ENCODE peak calls at places on chromosome 13, in ten cellular contexts. One of them, this sample, is unnamed.

GRCh38 chr13:23987331-23987730 is 90.0 kb upstream of the C1QTNF9B start:
- DNase-seq in tibial artery: no peak
- DNase-seq in activated CD4-positive, alpha-beta T cell treated with anti-CD3 and anti-CD28 coated beads, Interleukin-2, amount 10 ng/mL, durations not matched to agents 7 days and 5 days: no peak
- DNase-seq in DMS79: no peak
- DNase-seq in GM10248: no peak
- DNase-seq in thoracic aorta: no peak
- DNase-seq in ascending aorta: no peak
- DNase-seq in stimulated activated CD4-positive, alpha-beta T cell treated with anti-CD3 and anti-CD28 coated beads, Interleukin-4, amount 100 ng/mL, for 24 hours: no peak
- DNase-seq in prostate gland: no peak
- DNase-seq in AML-193: no peak
- DNase-seq in this sample: no peak

GRCh38 chr13:48708764-48709163 is 55.0 kb downstream of the CYSLTR2 start:
- DNase-seq in stimulated activated CD4-positive, alpha-beta T cell treated with anti-CD3 and anti-CD28 coated beads, Interleukin-4, amount 100 ng/mL, for 24 hours: no peak
- DNase-seq in GM10248: no peak
- DNase-seq in thoracic aorta: no peak
- DNase-seq in prostate gland: no peak
- DNase-seq in ascending aorta: no peak
- DNase-seq in AML-193: no peak
- DNase-seq in activated CD4-positive, alpha-beta T cell treated with anti-CD3 and anti-CD28 coated beads, Interleukin-2, amount 10 ng/mL, durations not matched to agents 7 days and 5 days: no peak
- DNase-seq in tibial artery: no peak
- DNase-seq in DMS79: no peak
- DNase-seq in this sample: no peak

GRCh38 chr13:100721885-100722512 is 47.4 kb upstream of the TMTC4 start:
- DNase-seq in activated CD4-positive, alpha-beta T cell treated with anti-CD3 and anti-CD28 coated beads, Interleukin-2, amount 10 ng/mL, durations not matched to agents 7 days and 5 days: peak
- DNase-seq in prostate gland: peak
- DNase-seq in tibial artery: peak
- DNase-seq in AML-193: peak
- DNase-seq in DMS79: peak
- DNase-seq in thoracic aorta: no peak
- DNase-seq in GM10248: peak
- DNase-seq in ascending aorta: no peak
- DNase-seq in stimulated activated CD4-positive, alpha-beta T cell treated with anti-CD3 and anti-CD28 coated beads, Interleukin-4, amount 100 ng/mL, for 24 hours: peak
- DNase-seq in this sample: peak

GRCh38 chr13:58531614-58532013 is 900.1 kb downstream of the PCDH17 start:
- DNase-seq in thoracic aorta: no peak
- DNase-seq in tibial artery: no peak
- DNase-seq in GM10248: no peak
- DNase-seq in activated CD4-positive, alpha-beta T cell treated with anti-CD3 and anti-CD28 coated beads, Interleukin-2, amount 10 ng/mL, durations not matched to agents 7 days and 5 days: no peak
- DNase-seq in stimulated activated CD4-positive, alpha-beta T cell treated with anti-CD3 and anti-CD28 coated beads, Interleukin-4, amount 100 ng/mL, for 24 hours: no peak
- DNase-seq in DMS79: no peak
- DNase-seq in prostate gland: no peak
- DNase-seq in AML-193: no peak
- DNase-seq in ascending aorta: no peak
- DNase-seq in this sample: no peak

GRCh38 chr13:79246575-79246949 is 159.5 kb downstream of the RBM26 start:
- DNase-seq in stimulated activated CD4-positive, alpha-beta T cell treated with anti-CD3 and anti-CD28 coated beads, Interleukin-4, amount 100 ng/mL, for 24 hours: no peak
- DNase-seq in ascending aorta: no peak
- DNase-seq in tibial artery: no peak
- DNase-seq in AML-193: peak
- DNase-seq in DMS79: peak
- DNase-seq in activated CD4-positive, alpha-beta T cell treated with anti-CD3 and anti-CD28 coated beads, Interleukin-2, amount 10 ng/mL, durations not matched to agents 7 days and 5 days: no peak
- DNase-seq in GM10248: no peak
- DNase-seq in thoracic aorta: no peak
- DNase-seq in prostate gland: no peak
- DNase-seq in this sample: peak

GRCh38 chr13:108020027-108020426 is 195.3 kb downstream of the LIG4 start:
- DNase-seq in activated CD4-positive, alpha-beta T cell treated with anti-CD3 and anti-CD28 coated beads, Interleukin-2, amount 10 ng/mL, durations not matched to agents 7 days and 5 days: no peak
- DNase-seq in AML-193: no peak
- DNase-seq in tibial artery: no peak
- DNase-seq in thoracic aorta: no peak
- DNase-seq in DMS79: no peak
- DNase-seq in GM10248: no peak
- DNase-seq in prostate gland: no peak
- DNase-seq in stimulated activated CD4-positive, alpha-beta T cell treated with anti-CD3 and anti-CD28 coated beads, Interleukin-4, amount 100 ng/mL, for 24 hours: no peak
- DNase-seq in ascending aorta: no peak
- DNase-seq in this sample: no peak

GRCh38 chr13:35840991-35841604 is 290.1 kb downstream of the DCLK1 start:
- DNase-seq in DMS79: no peak
- DNase-seq in activated CD4-positive, alpha-beta T cell treated with anti-CD3 and anti-CD28 coated beads, Interleukin-2, amount 10 ng/mL, durations not matched to agents 7 days and 5 days: no peak
- DNase-seq in thoracic aorta: no peak
- DNase-seq in AML-193: no peak
- DNase-seq in stimulated activated CD4-positive, alpha-beta T cell treated with anti-CD3 and anti-CD28 coated beads, Interleukin-4, amount 100 ng/mL, for 24 hours: no peak
- DNase-seq in ascending aorta: no peak
- DNase-seq in GM10248: no peak
- DNase-seq in tibial artery: no peak
- DNase-seq in prostate gland: no peak
- DNase-seq in this sample: no peak

GRCh38 chr13:95494082-95494681 is 58.3 kb upstream of the CLDN10 start:
- DNase-seq in prostate gland: peak
- DNase-seq in tibial artery: no peak
- DNase-seq in thoracic aorta: no peak
- DNase-seq in AML-193: peak
- DNase-seq in stimulated activated CD4-positive, alpha-beta T cell treated with anti-CD3 and anti-CD28 coated beads, Interleukin-4, amount 100 ng/mL, for 24 hours: peak
- DNase-seq in DMS79: peak
- DNase-seq in ascending aorta: no peak
- DNase-seq in activated CD4-positive, alpha-beta T cell treated with anti-CD3 and anti-CD28 coated beads, Interleukin-2, amount 10 ng/mL, durations not matched to agents 7 days and 5 days: peak
- DNase-seq in GM10248: peak
- DNase-seq in this sample: peak

GRCh38 chr13:21061077-21061945 is at the start of gene LATS2:
- DNase-seq in prostate gland: peak
- DNase-seq in GM10248: peak
- DNase-seq in stimulated activated CD4-positive, alpha-beta T cell treated with anti-CD3 and anti-CD28 coated beads, Interleukin-4, amount 100 ng/mL, for 24 hours: peak
- DNase-seq in activated CD4-positive, alpha-beta T cell treated with anti-CD3 and anti-CD28 coated beads, Interleukin-2, amount 10 ng/mL, durations not matched to agents 7 days and 5 days: peak
- DNase-seq in DMS79: no peak
- DNase-seq in ascending aorta: peak
- DNase-seq in AML-193: peak
- DNase-seq in thoracic aorta: peak
- DNase-seq in tibial artery: peak
- DNase-seq in this sample: peak

GRCh38 chr13:64074989-64075474 is 2659.4 kb upstream of the PCDH20 start:
- DNase-seq in ascending aorta: no peak
- DNase-seq in DMS79: no peak
- DNase-seq in prostate gland: no peak
- DNase-seq in activated CD4-positive, alpha-beta T cell treated with anti-CD3 and anti-CD28 coated beads, Interleukin-2, amount 10 ng/mL, durations not matched to agents 7 days and 5 days: no peak
- DNase-seq in AML-193: no peak
- DNase-seq in stimulated activated CD4-positive, alpha-beta T cell treated with anti-CD3 and anti-CD28 coated beads, Interleukin-4, amount 100 ng/mL, for 24 hours: no peak
- DNase-seq in GM10248: no peak
- DNase-seq in tibial artery: no peak
- DNase-seq in thoracic aorta: no peak
- DNase-seq in this sample: peak

GRCh38 chr13:106177146-106177545 is 358.3 kb downstream of the EFNB2 start:
- DNase-seq in activated CD4-positive, alpha-beta T cell treated with anti-CD3 and anti-CD28 coated beads, Interleukin-2, amount 10 ng/mL, durations not matched to agents 7 days and 5 days: no peak
- DNase-seq in ascending aorta: no peak
- DNase-seq in AML-193: no peak
- DNase-seq in thoracic aorta: no peak
- DNase-seq in GM10248: no peak
- DNase-seq in stimulated activated CD4-positive, alpha-beta T cell treated with anti-CD3 and anti-CD28 coated beads, Interleukin-4, amount 100 ng/mL, for 24 hours: no peak
- DNase-seq in prostate gland: no peak
- DNase-seq in DMS79: no peak
- DNase-seq in tibial artery: no peak
- DNase-seq in this sample: no peak

GRCh38 chr13:98990701-98991100 is 12.8 kb upstream of the DOCK9 start:
- DNase-seq in GM10248: no peak
- DNase-seq in ascending aorta: no peak
- DNase-seq in activated CD4-positive, alpha-beta T cell treated with anti-CD3 and anti-CD28 coated beads, Interleukin-2, amount 10 ng/mL, durations not matched to agents 7 days and 5 days: no peak
- DNase-seq in DMS79: no peak
- DNase-seq in tibial artery: no peak
- DNase-seq in prostate gland: no peak
- DNase-seq in AML-193: no peak
- DNase-seq in thoracic aorta: no peak
- DNase-seq in stimulated activated CD4-positive, alpha-beta T cell treated with anti-CD3 and anti-CD28 coated beads, Interleukin-4, amount 100 ng/mL, for 24 hours: no peak
- DNase-seq in this sample: no peak

GRCh38 chr13:55160911-55161310 is 1979.8 kb upstream of the PRR20A start:
- DNase-seq in ascending aorta: no peak
- DNase-seq in tibial artery: no peak
- DNase-seq in DMS79: no peak
- DNase-seq in GM10248: no peak
- DNase-seq in stimulated activated CD4-positive, alpha-beta T cell treated with anti-CD3 and anti-CD28 coated beads, Interleukin-4, amount 100 ng/mL, for 24 hours: no peak
- DNase-seq in thoracic aorta: no peak
- DNase-seq in prostate gland: no peak
- DNase-seq in AML-193: no peak
- DNase-seq in activated CD4-positive, alpha-beta T cell treated with anti-CD3 and anti-CD28 coated beads, Interleukin-2, amount 10 ng/mL, durations not matched to agents 7 days and 5 days: no peak
- DNase-seq in this sample: no peak

GRCh38 chr13:41401371-41401770 is 56.0 kb upstream of the RGCC start:
- DNase-seq in thoracic aorta: no peak
- DNase-seq in activated CD4-positive, alpha-beta T cell treated with anti-CD3 and anti-CD28 coated beads, Interleukin-2, amount 10 ng/mL, durations not matched to agents 7 days and 5 days: no peak
- DNase-seq in AML-193: no peak
- DNase-seq in GM10248: no peak
- DNase-seq in stimulated activated CD4-positive, alpha-beta T cell treated with anti-CD3 and anti-CD28 coated beads, Interleukin-4, amount 100 ng/mL, for 24 hours: no peak
- DNase-seq in ascending aorta: no peak
- DNase-seq in DMS79: no peak
- DNase-seq in tibial artery: no peak
- DNase-seq in prostate gland: no peak
- DNase-seq in this sample: no peak

GRCh38 chr13:21012211-21012610 is 49.2 kb downstream of the LATS2 start:
- DNase-seq in ascending aorta: no peak
- DNase-seq in GM10248: no peak
- DNase-seq in DMS79: no peak
- DNase-seq in thoracic aorta: no peak
- DNase-seq in prostate gland: no peak
- DNase-seq in stimulated activated CD4-positive, alpha-beta T cell treated with anti-CD3 and anti-CD28 coated beads, Interleukin-4, amount 100 ng/mL, for 24 hours: no peak
- DNase-seq in AML-193: no peak
- DNase-seq in tibial artery: no peak
- DNase-seq in activated CD4-positive, alpha-beta T cell treated with anti-CD3 and anti-CD28 coated beads, Interleukin-2, amount 10 ng/mL, durations not matched to agents 7 days and 5 days: no peak
- DNase-seq in this sample: no peak

GRCh38 chr13:49877629-49878218 is 58.4 kb downstream of the SPRYD7 start:
- DNase-seq in AML-193: no peak
- DNase-seq in ascending aorta: no peak
- DNase-seq in prostate gland: no peak
- DNase-seq in tibial artery: no peak
- DNase-seq in GM10248: no peak
- DNase-seq in stimulated activated CD4-positive, alpha-beta T cell treated with anti-CD3 and anti-CD28 coated beads, Interleukin-4, amount 100 ng/mL, for 24 hours: no peak
- DNase-seq in DMS79: no peak
- DNase-seq in activated CD4-positive, alpha-beta T cell treated with anti-CD3 and anti-CD28 coated beads, Interleukin-2, amount 10 ng/mL, durations not matched to agents 7 days and 5 days: no peak
- DNase-seq in thoracic aorta: no peak
- DNase-seq in this sample: peak

GRCh38 chr13:69477451-69477850 is 630.2 kb upstream of the ATXN8OS start:
- DNase-seq in ascending aorta: no peak
- DNase-seq in stimulated activated CD4-positive, alpha-beta T cell treated with anti-CD3 and anti-CD28 coated beads, Interleukin-4, amount 100 ng/mL, for 24 hours: no peak
- DNase-seq in DMS79: no peak
- DNase-seq in GM10248: no peak
- DNase-seq in tibial artery: no peak
- DNase-seq in AML-193: no peak
- DNase-seq in activated CD4-positive, alpha-beta T cell treated with anti-CD3 and anti-CD28 coated beads, Interleukin-2, amount 10 ng/mL, durations not matched to agents 7 days and 5 days: no peak
- DNase-seq in prostate gland: no peak
- DNase-seq in thoracic aorta: no peak
- DNase-seq in this sample: no peak

GRCh38 chr13:64723735-64724134 is 2506.4 kb downstream of the PCDH9 start:
- DNase-seq in prostate gland: no peak
- DNase-seq in AML-193: no peak
- DNase-seq in ascending aorta: no peak
- DNase-seq in stimulated activated CD4-positive, alpha-beta T cell treated with anti-CD3 and anti-CD28 coated beads, Interleukin-4, amount 100 ng/mL, for 24 hours: no peak
- DNase-seq in GM10248: no peak
- DNase-seq in DMS79: no peak
- DNase-seq in activated CD4-positive, alpha-beta T cell treated with anti-CD3 and anti-CD28 coated beads, Interleukin-2, amount 10 ng/mL, durations not matched to agents 7 days and 5 days: no peak
- DNase-seq in tibial artery: no peak
- DNase-seq in thoracic aorta: no peak
- DNase-seq in this sample: no peak

GRCh38 chr13:111474136-111475002 is 153.9 kb downstream of the TEX29 start:
- DNase-seq in ascending aorta: no peak
- DNase-seq in tibial artery: no peak
- DNase-seq in AML-193: peak
- DNase-seq in prostate gland: no peak
- DNase-seq in activated CD4-positive, alpha-beta T cell treated with anti-CD3 and anti-CD28 coated beads, Interleukin-2, amount 10 ng/mL, durations not matched to agents 7 days and 5 days: no peak
- DNase-seq in DMS79: peak
- DNase-seq in stimulated activated CD4-positive, alpha-beta T cell treated with anti-CD3 and anti-CD28 coated beads, Interleukin-4, amount 100 ng/mL, for 24 hours: no peak
- DNase-seq in GM10248: peak
- DNase-seq in thoracic aorta: no peak
- DNase-seq in this sample: peak

GRCh38 chr13:34943675-34944634 is 1.9 kb downstream of the NBEA start:
- DNase-seq in AML-193: peak
- DNase-seq in activated CD4-positive, alpha-beta T cell treated with anti-CD3 and anti-CD28 coated beads, Interleukin-2, amount 10 ng/mL, durations not matched to agents 7 days and 5 days: no peak
- DNase-seq in GM10248: peak
- DNase-seq in ascending aorta: no peak
- DNase-seq in DMS79: no peak
- DNase-seq in prostate gland: no peak
- DNase-seq in thoracic aorta: no peak
- DNase-seq in tibial artery: no peak
- DNase-seq in stimulated activated CD4-positive, alpha-beta T cell treated with anti-CD3 and anti-CD28 coated beads, Interleukin-4, amount 100 ng/mL, for 24 hours: no peak
- DNase-seq in this sample: no peak

GRCh38 chr13:67224148-67224846 is 5.8 kb downstream of the PCDH9 start:
- DNase-seq in prostate gland: peak
- DNase-seq in tibial artery: peak
- DNase-seq in activated CD4-positive, alpha-beta T cell treated with anti-CD3 and anti-CD28 coated beads, Interleukin-2, amount 10 ng/mL, durations not matched to agents 7 days and 5 days: peak
- DNase-seq in ascending aorta: no peak
- DNase-seq in GM10248: no peak
- DNase-seq in DMS79: no peak
- DNase-seq in AML-193: peak
- DNase-seq in stimulated activated CD4-positive, alpha-beta T cell treated with anti-CD3 and anti-CD28 coated beads, Interleukin-4, amount 100 ng/mL, for 24 hours: peak
- DNase-seq in thoracic aorta: peak
- DNase-seq in this sample: peak

GRCh38 chr13:29537736-29538624 is 57.5 kb downstream of the SLC7A1 start:
- DNase-seq in prostate gland: no peak
- DNase-seq in DMS79: no peak
- DNase-seq in thoracic aorta: no peak
- DNase-seq in stimulated activated CD4-positive, alpha-beta T cell treated with anti-CD3 and anti-CD28 coated beads, Interleukin-4, amount 100 ng/mL, for 24 hours: no peak
- DNase-seq in activated CD4-positive, alpha-beta T cell treated with anti-CD3 and anti-CD28 coated beads, Interleukin-2, amount 10 ng/mL, durations not matched to agents 7 days and 5 days: no peak
- DNase-seq in tibial artery: no peak
- DNase-seq in ascending aorta: no peak
- DNase-seq in AML-193: no peak
- DNase-seq in GM10248: no peak
- DNase-seq in this sample: no peak

GRCh38 chr13:41004875-41005693 is 14.0 kb downstream of the ELF1 start:
- DNase-seq in ascending aorta: no peak
- DNase-seq in prostate gland: no peak
- DNase-seq in GM10248: peak
- DNase-seq in DMS79: no peak
- DNase-seq in activated CD4-positive, alpha-beta T cell treated with anti-CD3 and anti-CD28 coated beads, Interleukin-2, amount 10 ng/mL, durations not matched to agents 7 days and 5 days: peak
- DNase-seq in AML-193: peak
- DNase-seq in tibial artery: no peak
- DNase-seq in thoracic aorta: no peak
- DNase-seq in stimulated activated CD4-positive, alpha-beta T cell treated with anti-CD3 and anti-CD28 coated beads, Interleukin-4, amount 100 ng/mL, for 24 hours: no peak
- DNase-seq in this sample: peak

GRCh38 chr13:35874704-35875103 is 256.5 kb downstream of the DCLK1 start:
- DNase-seq in tibial artery: peak
- DNase-seq in prostate gland: no peak
- DNase-seq in stimulated activated CD4-positive, alpha-beta T cell treated with anti-CD3 and anti-CD28 coated beads, Interleukin-4, amount 100 ng/mL, for 24 hours: no peak
- DNase-seq in activated CD4-positive, alpha-beta T cell treated with anti-CD3 and anti-CD28 coated beads, Interleukin-2, amount 10 ng/mL, durations not matched to agents 7 days and 5 days: no peak
- DNase-seq in thoracic aorta: no peak
- DNase-seq in DMS79: no peak
- DNase-seq in ascending aorta: no peak
- DNase-seq in AML-193: no peak
- DNase-seq in GM10248: no peak
- DNase-seq in this sample: no peak